ENCODE peak calls at places on chromosomes 3 and 15, in five cellular contexts. One of them, this sample, is unnamed.

GRCh38 chr3:190566043-190566933 is 52.4 kb downstream of the IL1RAP start:
- DNase-seq in ACHN: peak
- DNase-seq in Peyer's patch: peak
- DNase-seq in anterior cingulate cortex: no peak
- DNase-seq in CD8-positive, alpha-beta memory T cell: no peak
- DNase-seq in this sample: no peak

GRCh38 chr15:75646944-75647364 is 758 bp upstream of the SNX33 start:
- DNase-seq in ACHN: no peak
- DNase-seq in Peyer's patch: peak
- DNase-seq in anterior cingulate cortex: peak
- DNase-seq in CD8-positive, alpha-beta memory T cell: no peak
- DNase-seq in this sample: no peak

GRCh38 chr3:110504901-110505300 is 566.7 kb upstream of the NECTIN3 start:
- DNase-seq in ACHN: no peak
- DNase-seq in Peyer's patch: no peak
- DNase-seq in anterior cingulate cortex: no peak
- DNase-seq in CD8-positive, alpha-beta memory T cell: no peak
- DNase-seq in this sample: no peak

GRCh38 chr3:54698059-54698458 is 229.8 kb downstream of the LRTM1 start:
- DNase-seq in ACHN: no peak
- DNase-seq in Peyer's patch: no peak
- DNase-seq in anterior cingulate cortex: no peak
- DNase-seq in CD8-positive, alpha-beta memory T cell: no peak
- DNase-seq in this sample: no peak

GRCh38 chr15:36230741-36231140 is 348.7 kb upstream of the CDIN1 start:
- DNase-seq in ACHN: no peak
- DNase-seq in Peyer's patch: no peak
- DNase-seq in anterior cingulate cortex: no peak
- DNase-seq in CD8-positive, alpha-beta memory T cell: no peak
- DNase-seq in this sample: no peak

GRCh38 chr3:30549600-30549999 is 56.8 kb upstream of the TGFBR2 start:
- DNase-seq in ACHN: no peak
- DNase-seq in Peyer's patch: no peak
- DNase-seq in anterior cingulate cortex: no peak
- DNase-seq in CD8-positive, alpha-beta memory T cell: no peak
- DNase-seq in this sample: no peak

GRCh38 chr3:180571831-180572578 is 30.0 kb upstream of the TTC14 start:
- DNase-seq in ACHN: no peak
- DNase-seq in Peyer's patch: no peak
- DNase-seq in anterior cingulate cortex: no peak
- DNase-seq in CD8-positive, alpha-beta memory T cell: no peak
- DNase-seq in this sample: no peak

GRCh38 chr15:43911235-43911661 is 84.4 kb downstream of the WDR76 start:
- DNase-seq in ACHN: no peak
- DNase-seq in Peyer's patch: no peak
- DNase-seq in anterior cingulate cortex: peak
- DNase-seq in CD8-positive, alpha-beta memory T cell: no peak
- DNase-seq in this sample: no peak

GRCh38 chr15:41347236-41347635 is 14.6 kb downstream of the NUSAP1 start:
- DNase-seq in ACHN: no peak
- DNase-seq in Peyer's patch: no peak
- DNase-seq in anterior cingulate cortex: no peak
- DNase-seq in CD8-positive, alpha-beta memory T cell: no peak
- DNase-seq in this sample: no peak

GRCh38 chr3:98954242-98954641 is 52.7 kb upstream of the DCBLD2 start:
- DNase-seq in ACHN: no peak
- DNase-seq in Peyer's patch: no peak
- DNase-seq in anterior cingulate cortex: no peak
- DNase-seq in CD8-positive, alpha-beta memory T cell: no peak
- DNase-seq in this sample: no peak

GRCh38 chr15:41207687-41208448 is 22.7 kb downstream of the EXD1 start:
- DNase-seq in ACHN: no peak
- DNase-seq in Peyer's patch: no peak
- DNase-seq in anterior cingulate cortex: no peak
- DNase-seq in CD8-positive, alpha-beta memory T cell: no peak
- DNase-seq in this sample: no peak

GRCh38 chr3:157174616-157175498 is 14.9 kb upstream of the CCNL1 start:
- DNase-seq in ACHN: peak
- DNase-seq in Peyer's patch: peak
- DNase-seq in anterior cingulate cortex: peak
- DNase-seq in CD8-positive, alpha-beta memory T cell: peak
- DNase-seq in this sample: peak

GRCh38 chr15:94259121-94259776 is 27.9 kb downstream of the MCTP2 start:
- DNase-seq in ACHN: no peak
- DNase-seq in Peyer's patch: no peak
- DNase-seq in anterior cingulate cortex: no peak
- DNase-seq in CD8-positive, alpha-beta memory T cell: no peak
- DNase-seq in this sample: no peak

GRCh38 chr15:55791576-55792400 is 48.8 kb upstream of the PRTG start:
- DNase-seq in ACHN: peak
- DNase-seq in Peyer's patch: no peak
- DNase-seq in anterior cingulate cortex: no peak
- DNase-seq in CD8-positive, alpha-beta memory T cell: no peak
- DNase-seq in this sample: no peak

GRCh38 chr3:185631508-185632206 is 45.6 kb downstream of the SENP2 start:
- DNase-seq in ACHN: no peak
- DNase-seq in Peyer's patch: no peak
- DNase-seq in anterior cingulate cortex: no peak
- DNase-seq in CD8-positive, alpha-beta memory T cell: no peak
- DNase-seq in this sample: no peak

GRCh38 chr3:14980689-14981088 is 33.3 kb downstream of the NR2C2 start:
- DNase-seq in ACHN: no peak
- DNase-seq in Peyer's patch: no peak
- DNase-seq in anterior cingulate cortex: no peak
- DNase-seq in CD8-positive, alpha-beta memory T cell: no peak
- DNase-seq in this sample: no peak

This sample was measured in CD8-positive, alpha-beta T cell.